ENCODE peak calls at places on chromosomes 7 and 10, in six cellular contexts. P, W, X, R, G and A are unnamed samples.

GRCh38 chr7:129607471-129608120 is 3.9 kb upstream of the NRF1 start:
- DNase-seq in G (no peak), R (peak), X (peak), P (peak), W (no peak), A (peak)

GRCh38 chr7:106774768-106775551 is 90.1 kb upstream of the PIK3CG start:
- DNase-seq in W (no peak), G (peak), X (no peak), P (no peak), R (no peak), A (no peak)

GRCh38 chr10:33116293-33116697 is 158.3 kb upstream of the ITGB1 start:
- DNase-seq in G (no peak), P (peak), R (no peak), W (no peak), X (peak), A (peak)

GRCh38 chr10:36634916-36635315 is 490.5 kb upstream of the ANKRD30A start:
- DNase-seq in P (no peak), G (no peak), R (peak), W (no peak), X (peak), A (no peak)

GRCh38 chr7:55397617-55398016 is 32.5 kb downstream of the LANCL2 start:
- DNase-seq in R (no peak), G (no peak), W (no peak), P (no peak), X (no peak), A (no peak)

GRCh38 chr7:84247591-84247990 is 53.0 kb upstream of the SEMA3A start:
- DNase-seq in R (peak), W (no peak), X (peak), P (no peak), G (no peak), A (no peak)

GRCh38 chr7:128148676-128149075 is 92.4 kb upstream of the LEP start:
- DNase-seq in W (no peak), R (no peak), X (no peak), P (peak), G (no peak), A (no peak)

GRCh38 chr10:122018951-122019413 is 30.0 kb downstream of the TACC2 start:
- DNase-seq in X (no peak), W (no peak), P (no peak), R (no peak), G (no peak), A (no peak)

GRCh38 chr7:66837007-66837406 is 84.0 kb upstream of the TMEM248 start:
- DNase-seq in X (no peak), W (no peak), R (no peak), G (peak), P (no peak), A (peak)

GRCh38 chr7:20408467-20408826 is 77.7 kb downstream of the ITGB8 start:
- DNase-seq in G (no peak), X (peak), W (no peak), P (no peak), R (peak), A (no peak)

GRCh38 chr7:155961241-155962190 is 149.3 kb upstream of the SHH start:
- DNase-seq in G (no peak), X (no peak), R (no peak), W (no peak), P (no peak), A (no peak)

GRCh38 chr7:10082896-10083295 is 890.8 kb upstream of the PHF14 start:
- DNase-seq in W (no peak), P (no peak), R (no peak), X (no peak), G (no peak), A (no peak)

GRCh38 chr7:148921806-148922205 is 37.7 kb upstream of the EZH2 start:
- DNase-seq in X (no peak), R (no peak), G (no peak), W (no peak), P (no peak), A (peak)

GRCh38 chr10:29057712-29058426 is 231.0 kb upstream of the LYZL1 start:
- DNase-seq in X (peak), G (no peak), W (no peak), R (peak), P (no peak), A (no peak)

GRCh38 chr7:11706666-11707605 is 125.1 kb downstream of the THSD7A start:
- DNase-seq in G (no peak), R (no peak), W (no peak), X (no peak), P (no peak), A (no peak)

GRCh38 chr10:44339218-44339617 is 45.7 kb downstream of the CXCL12 start:
- DNase-seq in X (peak), R (no peak), G (no peak), P (no peak), W (no peak), A (no peak)

GRCh38 chr7:81629702-81630101 is 140.1 kb downstream of the HGF start:
- DNase-seq in P (no peak), W (no peak), X (no peak), G (no peak), R (no peak), A (peak)

GRCh38 chr10:776772-777171 is 87.3 kb upstream of the DIP2C start:
- DNase-seq in R (peak), X (no peak), P (no peak), G (no peak), W (no peak), A (no peak)

GRCh38 chr10:114271779-114272167 is 32.7 kb downstream of the VWA2 start:
- DNase-seq in P (no peak), R (peak), G (no peak), W (no peak), X (peak), A (no peak)